ENCODE peak calls at places on chromosome X, in ten cellular contexts. M is mammary epithelial cell; F is NB4; D is psoas muscle; S is hepatocyte; O is CD8-positive, alpha-beta memory T cell; C is cardiac muscle cell; I is GM23338; N is mesenchymal stem cell; U is aorta. P is an unnamed sample.

GRCh38 chrX:119512145-119512800 is 44.0 kb downstream of the SLC25A5 start:
- DNase-seq in M (peak; percentile 60), F (peak; percentile 70), D (peak; percentile 58), S (peak; percentile 80), O (no peak), C (peak; percentile 81), I (peak; percentile 82), N (peak; percentile 73), U (peak; percentile 78), P (peak; percentile 28)

GRCh38 chrX:22366866-22367265 is 94.2 kb downstream of the CBLL2 start:
- DNase-seq in M (no peak), F (no peak), D (no peak), S (no peak), O (no peak), C (no peak), I (no peak), N (no peak), U (no peak), P (no peak)

GRCh38 chrX:20665441-20665840 is 398.7 kb upstream of the RPS6KA3 start:
- DNase-seq in M (no peak), F (no peak), D (no peak), S (no peak), O (no peak), C (no peak), I (no peak), N (no peak), U (no peak), P (no peak)

GRCh38 chrX:3811331-3812311 is 98.2 kb upstream of the PRKX start:
- DNase-seq in M (peak; percentile 25), F (peak; percentile 54), D (no peak), S (peak; percentile 52), O (peak; percentile 17), C (peak; percentile 60), I (peak; percentile 36), N (peak; percentile 60), U (no peak), P (no peak)

GRCh38 chrX:123084797-123085196 is 99.3 kb upstream of the GRIA3 start:
- DNase-seq in M (peak; percentile 83), F (no peak), D (no peak), S (no peak), O (no peak), C (no peak), I (no peak), N (peak; percentile 48), U (no peak), P (peak; percentile 50)

GRCh38 chrX:153688900-153689590 is 1.3 kb downstream of the SLC6A8 start:
- DNase-seq in M (no peak), F (no peak), D (peak; percentile 82), S (no peak), O (no peak), C (peak; percentile 29), I (no peak), N (no peak), U (no peak), P (no peak)

GRCh38 chrX:150872773-150873336 is 25.6 kb downstream of the CD99L2 start:
- DNase-seq in M (no peak), F (no peak), D (peak; percentile 60), S (no peak), O (no peak), C (no peak), I (no peak), N (no peak), U (no peak), P (no peak)

GRCh38 chrX:139530550-139530949 is at the start of gene F9:
- DNase-seq in M (no peak), F (no peak), D (no peak), S (no peak), O (no peak), C (no peak), I (no peak), N (no peak), U (no peak), P (no peak)

GRCh38 chrX:154443479-154443910 is 446 bp upstream of the FAM50A start:
- DNase-seq in M (no peak), F (no peak), D (no peak), S (no peak), O (no peak), C (no peak), I (peak; percentile 30), N (peak; percentile 7), U (no peak), P (no peak)

GRCh38 chrX:154486396-154487207 is at the start of gene UBL4A:
- DNase-seq in M (peak; percentile 22), F (peak; percentile 75), D (peak; percentile 72), S (peak; percentile 83), O (peak; percentile 56), C (peak; percentile 75), I (peak; percentile 50), N (peak; percentile 47), U (peak; percentile 89), P (no peak)

GRCh38 chrX:143635915-143636314 is at the start of gene SLITRK4:
- DNase-seq in M (no peak), F (no peak), D (no peak), S (peak; percentile 40), O (no peak), C (peak; percentile 80), I (peak; percentile 82), N (peak; percentile 73), U (peak; percentile 65), P (no peak)

GRCh38 chrX:102341867-102342266 is 94.9 kb downstream of the NXF2 start:
- DNase-seq in M (no peak), F (no peak), D (no peak), S (no peak), O (no peak), C (no peak), I (peak; percentile 3), N (no peak), U (no peak), P (no peak)

GRCh38 chrX:78650906-78651437 is 8.2 kb downstream of the RTL3 start:
- DNase-seq in M (no peak), F (peak; percentile 91), D (no peak), S (no peak), O (no peak), C (peak; percentile 68), I (peak; percentile 0), N (peak; percentile 18), U (no peak), P (peak; percentile 44)
- H3K4me3 ChIP-seq in M (no peak overlapping the region), F (peak overlapping the region; percentile 49), D (no peak overlapping the region), S (no peak overlapping the region), O (peak overlapping the region; percentile 45), C (no peak overlapping the region), I (no peak overlapping the region), N (no peak overlapping the region), U (no peak overlapping the region), P (no peak overlapping the region)

DNA sequence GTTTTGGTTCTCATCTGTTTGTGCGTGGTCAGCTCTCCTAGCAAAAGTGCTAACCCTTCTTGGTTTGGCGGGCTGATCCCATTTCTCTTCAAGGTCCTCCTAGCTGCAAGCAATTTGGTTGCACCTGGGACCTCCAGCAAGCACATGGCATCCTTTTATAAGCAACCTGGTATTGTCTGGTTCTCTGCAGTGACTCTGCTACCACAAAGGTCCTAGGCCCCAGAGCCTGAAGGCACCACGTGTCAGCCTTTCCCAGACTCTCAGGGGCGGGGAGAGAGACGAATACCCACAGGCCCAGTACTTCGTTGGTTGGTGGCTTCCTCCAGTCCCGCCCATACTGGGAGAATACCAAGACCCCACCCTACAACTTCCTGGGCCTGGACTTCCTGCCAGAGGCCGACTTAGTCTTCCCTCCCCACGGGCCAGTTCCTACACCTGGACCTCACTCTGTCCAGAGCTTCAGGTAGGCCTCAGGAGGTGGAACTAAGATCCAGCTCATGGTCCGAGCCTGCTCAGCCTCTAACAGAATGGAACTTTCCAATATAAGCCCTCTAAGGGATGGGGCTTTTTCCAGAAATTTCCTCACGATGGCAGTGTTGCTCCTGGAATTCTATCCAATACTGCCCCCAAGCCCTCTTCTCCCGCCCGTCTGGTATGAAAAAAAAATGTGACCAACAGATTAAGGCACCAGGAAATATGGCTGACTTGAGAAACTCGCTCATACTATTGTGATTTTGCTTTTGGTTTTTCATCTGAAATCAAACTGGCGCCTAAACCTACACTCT is 192.5 kb upstream of the STK26 start:
- DNase-seq in M (peak; percentile 40), F (peak; percentile 94), D (peak; percentile 73), S (peak; percentile 71), O (no peak), C (peak; percentile 81), I (peak; percentile 89), N (peak; percentile 89), U (no peak), P (peak; percentile 44)
- H3K4me3 ChIP-seq in M (no peak overlapping the region), F (peak overlapping the region; percentile 97), D (peak overlapping the region; percentile 62), S (no peak overlapping the region), O (peak overlapping the region; percentile 7), C (peak overlapping the region; percentile 61), I (peak overlapping the region; percentile 74), N (peak overlapping the region; percentile 39), U (no peak overlapping the region), P (peak overlapping the region; percentile 22)

DNA sequence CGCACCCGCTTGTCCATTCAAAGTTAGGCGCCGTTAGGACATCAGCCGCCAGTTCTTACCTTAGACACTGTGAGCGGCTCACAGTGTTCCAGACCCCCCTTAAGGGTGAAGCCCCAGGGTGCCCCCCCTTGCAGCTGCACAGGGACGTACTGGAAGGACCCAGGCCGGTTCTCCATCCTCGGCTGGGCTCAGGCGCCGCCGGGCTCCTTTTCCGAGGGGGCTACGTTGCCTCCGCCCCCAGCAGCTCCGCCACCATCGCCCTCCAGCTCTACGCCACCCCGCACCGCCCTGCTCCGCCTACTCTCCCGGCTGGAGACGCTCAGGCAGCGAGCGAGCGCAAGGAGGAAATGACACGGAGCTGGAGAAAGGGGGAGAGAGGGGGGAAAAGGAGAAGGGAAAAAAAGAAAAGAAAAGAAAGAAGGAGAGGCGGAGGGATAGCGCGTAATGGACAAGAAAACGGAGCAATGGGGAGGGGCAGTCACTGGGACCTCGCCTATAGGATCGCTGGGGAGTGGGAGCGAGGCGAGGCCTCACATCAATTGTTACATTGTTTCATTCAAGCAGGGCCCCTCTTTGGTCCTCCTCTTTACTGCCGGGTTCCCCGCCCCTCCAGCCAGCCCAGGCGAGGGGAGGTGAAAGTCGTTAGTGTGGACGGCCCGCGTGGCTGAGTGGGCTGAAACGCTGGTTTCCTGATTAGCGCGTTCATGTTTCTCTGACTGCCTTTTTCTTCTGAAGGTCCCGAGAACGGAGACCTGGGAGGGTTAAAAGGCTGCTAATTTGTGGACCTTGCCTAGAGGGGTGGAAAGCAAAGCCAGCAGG is at the start of gene SHROOM4:
- DNase-seq in M (peak; percentile 41), F (no peak), D (peak; percentile 48), S (peak; percentile 74), O (no peak), C (peak; percentile 73), I (peak; percentile 81), N (peak; percentile 83), U (peak; percentile 86), P (no peak)
- H3K4me3 ChIP-seq in M (peak within 1 kb of the TSS; percentile 54), F (no peak within 1 kb of the TSS), D (peak within 1 kb of the TSS; percentile 58), S (peak within 1 kb of the TSS; percentile 70), O (no peak within 1 kb of the TSS), C (peak within 1 kb of the TSS; percentile 32), I (peak within 1 kb of the TSS; percentile 65), N (peak within 1 kb of the TSS; percentile 74), U (peak within 1 kb of the TSS; percentile 34), P (peak within 1 kb of the TSS; percentile 65)

DNA sequence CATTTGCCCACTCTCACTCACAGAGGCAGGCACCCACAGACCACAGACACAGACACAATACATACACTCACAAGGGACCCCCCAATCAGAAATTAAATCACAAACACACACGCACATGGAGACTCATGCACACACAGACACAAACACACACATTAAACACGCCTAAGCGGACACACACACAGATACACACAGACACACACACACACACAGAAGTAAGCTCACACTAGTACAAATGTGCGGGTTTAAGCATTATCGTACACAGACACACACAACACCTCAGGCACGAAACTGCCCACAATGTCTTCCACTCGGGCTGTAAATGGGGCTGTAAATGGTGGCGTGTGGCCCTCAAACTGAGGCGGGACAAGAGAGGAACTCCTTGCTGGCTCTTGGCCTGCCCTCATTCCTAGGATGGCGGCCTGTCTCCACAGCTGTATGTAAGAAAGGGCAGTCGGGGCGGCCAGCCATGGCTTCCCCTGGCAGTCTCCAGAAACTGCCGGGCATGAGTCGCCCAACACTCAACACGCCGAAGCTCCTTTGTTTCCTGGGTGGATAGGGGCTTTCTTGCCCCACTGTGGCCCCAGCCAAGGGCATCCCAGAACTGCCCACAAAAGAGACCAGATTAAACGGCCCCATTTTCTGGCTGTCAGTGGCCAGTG is 53.9 kb downstream of the NBDY start:
- DNase-seq in M (no peak), F (no peak), D (peak; percentile 76), S (no peak), O (no peak), C (no peak), I (no peak), N (no peak), U (peak; percentile 83), P (no peak)
- H3K4me3 ChIP-seq in M (peak overlapping the region; percentile 44), F (no peak overlapping the region), D (peak overlapping the region; percentile 65), S (no peak overlapping the region), O (no peak overlapping the region), C (no peak overlapping the region), I (no peak overlapping the region), N (no peak overlapping the region), U (no peak overlapping the region), P (peak overlapping the region; percentile 38)

P was measured in AG09309.